ENCODE peak calls at places on chromosomes 6 and 20, in five cellular contexts. P is tibial nerve; D is heart right ventricle; B is psoas muscle; V is CD8-positive, alpha-beta T cell. L is an unnamed sample.

GRCh38 chr20:60467771-60468170 is 509.5 kb downstream of the CDH26 start:
- DNase-seq in P (no peak), D (no peak), V (no peak), B (no peak), L (no peak)

GRCh38 chr20:38764563-38765355 is 16.5 kb downstream of the ACTR5 start:
- DNase-seq in V (no peak), B (no peak), P (no peak), D (no peak), L (no peak)

GRCh38 chr6:57217270-57217669 is 4.8 kb downstream of the RAB23 start:
- DNase-seq in D (no peak), B (no peak), V (no peak), P (no peak), L (no peak)

GRCh38 chr20:51042064-51042463 is 19.2 kb upstream of the KCNG1 start:
- DNase-seq in V (no peak), B (no peak), P (no peak), D (no peak), L (no peak)

GRCh38 chr6:116059713-116060571 is 749 bp downstream of the FRK start:
- DNase-seq in D (no peak), B (no peak), P (no peak), V (no peak), L (no peak)

GRCh38 chr6:157753291-157753690 is 69.8 kb upstream of the SNX9 start:
- DNase-seq in B (no peak), D (no peak), P (no peak), V (no peak), L (no peak)

GRCh38 chr20:11676618-11677289 is 240.9 kb upstream of the BTBD3 start:
- DNase-seq in V (no peak), P (no peak), B (peak; percentile 59), D (peak; percentile 46), L (no peak)

GRCh38 chr6:118876201-118876600 is 17.8 kb upstream of the ASF1A start:
- DNase-seq in D (no peak), B (no peak), V (no peak), P (no peak), L (no peak)

GRCh38 chr6:28490191-28490890 is 25.3 kb downstream of the GPX6 start:
- DNase-seq in V (no peak), B (no peak), D (no peak), P (no peak), L (no peak)

GRCh38 chr6:104653786-104654185 is 205.9 kb downstream of the HACE1 start:
- DNase-seq in V (no peak), P (no peak), B (no peak), D (no peak), L (no peak)

GRCh38 chr20:52754366-52754765 is 217.8 kb upstream of the TSHZ2 start:
- DNase-seq in P (no peak), B (no peak), V (no peak), D (no peak), L (no peak)

GRCh38 chr6:130385059-130385695 is 19.4 kb downstream of the TMEM200A start:
- DNase-seq in P (no peak), B (no peak), V (no peak), D (no peak), L (no peak)

GRCh38 chr6:54299542-54300269 is 8.5 kb upstream of the TINAG start:
- DNase-seq in P (no peak), D (no peak), B (no peak), V (no peak), L (no peak)

GRCh38 chr20:33445881-33446615 is 2.5 kb upstream of the SNTA1 start:
- DNase-seq in V (no peak), D (no peak), B (no peak), P (no peak), L (no peak)

GRCh38 chr20:16005612-16006493 is 567.4 kb downstream of the KIF16B start:
- DNase-seq in P (no peak), V (no peak), B (no peak), D (no peak), L (no peak)

GRCh38 chr6:111957623-111958315 is 84.5 kb upstream of the FYN start:
- DNase-seq in V (no peak), D (no peak), P (no peak), B (no peak), L (no peak)

GRCh38 chr6:10146723-10147451 is 268.0 kb downstream of the TFAP2A start:
- DNase-seq in D (no peak), V (no peak), B (no peak), P (no peak), L (no peak)

GRCh38 chr6:68760486-68760885 is 125.4 kb downstream of the ADGRB3 start:
- DNase-seq in P (no peak), V (no peak), B (no peak), D (no peak), L (no peak)

GRCh38 chr6:35376282-35376681 is 33.9 kb downstream of the PPARD start:
- DNase-seq in V (no peak), P (no peak), B (no peak), D (no peak), L (no peak)

GRCh38 chr20:35171753-35172433 is at the start of gene PROCR:
- DNase-seq in V (no peak), D (peak; percentile 82), P (peak; percentile 89), B (peak; percentile 88), L (no peak)

GRCh38 chr6:36976005-36976261 is 10.1 kb downstream of the MTCH1 start:
- DNase-seq in V (no peak), P (no peak), D (no peak), B (no peak), L (no peak)

GRCh38 chr6:35782424-35782823 is 1.6 kb downstream of the CLPSL1 start:
- DNase-seq in B (no peak), P (no peak), V (no peak), D (no peak), L (no peak)

GRCh38 chr6:159169193-159169555 is at the start of gene FNDC1:
- DNase-seq in D (peak; percentile 47), V (no peak), B (peak; percentile 55), P (no peak), L (peak; percentile 52)

GRCh38 chr6:110317646-110318045 is 40.5 kb downstream of the METTL24 start:
- DNase-seq in B (no peak), D (no peak), V (no peak), P (no peak), L (no peak)

GRCh38 chr20:31894980-31895675 is 24.7 kb downstream of the TTLL9 start:
- DNase-seq in V (no peak), D (no peak), B (peak; percentile 56), P (peak; percentile 88), L (no peak)

GRCh38 chr6:134317471-134318131 is at the start of gene SGK1:
- DNase-seq in V (peak; percentile 17), D (no peak), P (peak; percentile 17), B (no peak), L (no peak)

GRCh38 chr6:26286168-26286854 is 78.7 kb upstream of the BTN3A2 start:
- DNase-seq in V (peak; percentile 75), D (peak; percentile 44), B (peak; percentile 74), P (peak; percentile 81), L (peak; percentile 68)

GRCh38 chr6:17278289-17279061 is 2.7 kb upstream of the RBM24 start:
- DNase-seq in P (no peak), B (no peak), V (no peak), D (no peak), L (no peak)

GRCh38 chr6:107272246-107272645 is 156.9 kb upstream of the BEND3 start:
- DNase-seq in P (no peak), B (no peak), V (no peak), D (no peak), L (no peak)

GRCh38 chr6:82951389-82951788 is 114.3 kb downstream of the UBE3D start:
- DNase-seq in D (no peak), P (no peak), B (no peak), V (no peak), L (no peak)

GRCh38 chr6:117346142-117346930 is 79.4 kb downstream of the ROS1 start:
- DNase-seq in P (no peak), V (no peak), B (no peak), D (no peak), L (no peak)

GRCh38 chr6:120320481-120321162 is 971.1 kb upstream of the MAN1A1 start:
- DNase-seq in D (no peak), V (no peak), B (no peak), P (no peak), L (no peak)

GRCh38 chr6:39029156-39030011 is 19.2 kb upstream of the GLP1R start:
- DNase-seq in D (peak; percentile 16), V (peak; percentile 14), B (no peak), P (no peak), L (no peak)

GRCh38 chr6:147534116-147534865 is 25.8 kb downstream of the SAMD5 start:
- DNase-seq in V (no peak), P (no peak), D (no peak), B (no peak), L (no peak)

GRCh38 chr6:67102743-67103142 is 1395.7 kb upstream of the EYS start:
- DNase-seq in D (no peak), P (no peak), B (no peak), V (no peak), L (no peak)

GRCh38 chr6:65448806-65449397 is 258.1 kb downstream of the EYS start:
- DNase-seq in B (no peak), P (no peak), V (no peak), D (no peak), L (no peak)

GRCh38 chr6:65452333-65452732 is 254.7 kb downstream of the EYS start:
- DNase-seq in B (no peak), D (no peak), V (no peak), P (no peak), L (no peak)

GRCh38 chr6:65450451-65450850 is 256.6 kb downstream of the EYS start:
- DNase-seq in D (no peak), P (no peak), B (no peak), V (no peak), L (no peak)
- H3K9me3 ChIP-seq in D (peaks cover 5% of the 10 kb centered on the region), P (no peaks in the 10 kb centered on the region), B (no peaks in the 10 kb centered on the region), V (no peaks in the 10 kb centered on the region), L (no peaks in the 10 kb centered on the region)

GRCh38 chr6:122692807-122693580 is 82.8 kb downstream of the PKIB start:
- DNase-seq in P (no peak), D (no peak), B (no peak), V (no peak), L (no peak)
- H3K9me3 ChIP-seq in P (no peaks in the 10 kb centered on the region), D (no peaks in the 10 kb centered on the region), B (peaks cover 3% of the 10 kb centered on the region), V (no peaks in the 10 kb centered on the region), L (no peaks in the 10 kb centered on the region)

DNA sequence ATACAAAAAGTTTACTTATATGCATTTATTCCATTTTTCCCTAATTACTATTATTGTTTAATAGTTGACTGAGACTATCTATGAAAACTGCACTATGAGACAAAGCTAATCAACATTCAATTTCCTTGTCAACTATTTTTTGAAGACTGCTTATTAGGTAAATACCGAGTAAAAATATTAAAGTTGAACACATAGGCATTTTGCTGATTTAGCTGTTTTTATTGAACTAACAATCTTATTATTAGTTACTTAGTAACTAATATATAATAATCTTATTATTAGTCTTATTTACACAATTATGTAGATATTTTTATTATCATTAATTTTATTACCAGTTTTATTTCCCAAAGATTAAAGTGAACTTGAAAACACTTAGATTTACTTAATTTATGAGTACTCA is 728.8 kb downstream of the TENT5A start:
- DNase-seq in D (no peak), P (no peak), B (no peak), V (no peak), L (no peak)
- H3K9me3 ChIP-seq in D (peaks cover 42% of the 10 kb centered on the region), P (no peaks in the 10 kb centered on the region), B (peaks cover 6% of the 10 kb centered on the region), V (no peaks in the 10 kb centered on the region), L (no peaks in the 10 kb centered on the region)

GRCh38 chr6:13943943-13944342 is 19.2 kb downstream of the RNF182 start:
- DNase-seq in V (no peak), P (no peak), B (no peak), D (no peak), L (no peak)
- H3K9me3 ChIP-seq in V (no peaks in the 10 kb centered on the region), P (peaks cover 4% of the 10 kb centered on the region), B (no peaks in the 10 kb centered on the region), D (peaks cover 16% of the 10 kb centered on the region), L (peaks cover 4% of the 10 kb centered on the region)